ENCODE peak calls at places on chromosomes 13 and 19, in eight cellular contexts. One of them, this sample, is unnamed.

GRCh38 chr13:44052843-44053607 is 173.3 kb downstream of the LACC1 start:
- DNase-seq in breast epithelium: no peak
- DNase-seq in body of pancreas: peak
- DNase-seq in AG09309: peak
- DNase-seq in thoracic aorta: peak
- DNase-seq in CD4-positive, CD25-positive, alpha-beta regulatory T cell: no peak
- DNase-seq in GM23338: peak
- DNase-seq in upper lobe of right lung: peak
- DNase-seq in this sample: no peak

GRCh38 chr13:90605690-90606089 is 741.8 kb upstream of the MIR17HG start:
- DNase-seq in thoracic aorta: no peak
- DNase-seq in body of pancreas: no peak
- DNase-seq in CD4-positive, CD25-positive, alpha-beta regulatory T cell: no peak
- DNase-seq in breast epithelium: no peak
- DNase-seq in upper lobe of right lung: no peak
- DNase-seq in AG09309: no peak
- DNase-seq in GM23338: no peak
- DNase-seq in this sample: no peak

GRCh38 chr13:86383151-86383550 is 583.9 kb upstream of the SLITRK6 start:
- DNase-seq in breast epithelium: no peak
- DNase-seq in AG09309: no peak
- DNase-seq in thoracic aorta: no peak
- DNase-seq in GM23338: no peak
- DNase-seq in CD4-positive, CD25-positive, alpha-beta regulatory T cell: no peak
- DNase-seq in upper lobe of right lung: no peak
- DNase-seq in body of pancreas: no peak
- DNase-seq in this sample: no peak

GRCh38 chr19:44111910-44112463 is 1.2 kb upstream of the ZNF225 start:
- DNase-seq in thoracic aorta: no peak
- DNase-seq in GM23338: peak
- DNase-seq in CD4-positive, CD25-positive, alpha-beta regulatory T cell: no peak
- DNase-seq in upper lobe of right lung: no peak
- DNase-seq in breast epithelium: no peak
- DNase-seq in body of pancreas: peak
- DNase-seq in AG09309: peak
- DNase-seq in this sample: peak

GRCh38 chr13:51747438-51748434 is 56.2 kb downstream of the DHRS12 start:
- DNase-seq in GM23338: no peak
- DNase-seq in upper lobe of right lung: no peak
- DNase-seq in breast epithelium: no peak
- DNase-seq in body of pancreas: no peak
- DNase-seq in AG09309: no peak
- DNase-seq in thoracic aorta: no peak
- DNase-seq in CD4-positive, CD25-positive, alpha-beta regulatory T cell: no peak
- DNase-seq in this sample: no peak

GRCh38 chr13:93963266-93964131 is 516.0 kb downstream of the DCT start:
- DNase-seq in AG09309: peak
- DNase-seq in breast epithelium: no peak
- DNase-seq in thoracic aorta: no peak
- DNase-seq in body of pancreas: no peak
- DNase-seq in CD4-positive, CD25-positive, alpha-beta regulatory T cell: no peak
- DNase-seq in upper lobe of right lung: no peak
- DNase-seq in GM23338: no peak
- DNase-seq in this sample: no peak

GRCh38 chr13:78228211-78228610 is 309.6 kb upstream of the EDNRB start:
- DNase-seq in body of pancreas: no peak
- DNase-seq in upper lobe of right lung: no peak
- DNase-seq in CD4-positive, CD25-positive, alpha-beta regulatory T cell: no peak
- DNase-seq in AG09309: no peak
- DNase-seq in GM23338: no peak
- DNase-seq in breast epithelium: no peak
- DNase-seq in thoracic aorta: no peak
- DNase-seq in this sample: peak

GRCh38 chr13:35797244-35797643 is 320.8 kb upstream of the MAB21L1 start:
- DNase-seq in AG09309: no peak
- DNase-seq in body of pancreas: no peak
- DNase-seq in thoracic aorta: no peak
- DNase-seq in CD4-positive, CD25-positive, alpha-beta regulatory T cell: no peak
- DNase-seq in breast epithelium: no peak
- DNase-seq in GM23338: no peak
- DNase-seq in upper lobe of right lung: no peak
- DNase-seq in this sample: no peak

GRCh38 chr19:39969266-39969665 is 1.7 kb upstream of the PSMC4 start:
- DNase-seq in GM23338: no peak
- DNase-seq in upper lobe of right lung: no peak
- DNase-seq in CD4-positive, CD25-positive, alpha-beta regulatory T cell: no peak
- DNase-seq in AG09309: no peak
- DNase-seq in thoracic aorta: no peak
- DNase-seq in breast epithelium: no peak
- DNase-seq in body of pancreas: no peak
- DNase-seq in this sample: no peak

GRCh38 chr13:45773236-45773635 is 71.1 kb downstream of the CBY2 start:
- DNase-seq in CD4-positive, CD25-positive, alpha-beta regulatory T cell: no peak
- DNase-seq in breast epithelium: no peak
- DNase-seq in body of pancreas: no peak
- DNase-seq in GM23338: no peak
- DNase-seq in thoracic aorta: no peak
- DNase-seq in upper lobe of right lung: no peak
- DNase-seq in AG09309: no peak
- DNase-seq in this sample: peak

GRCh38 chr13:98345103-98345899 is 168.2 kb upstream of the RNF113B start:
- DNase-seq in body of pancreas: peak
- DNase-seq in thoracic aorta: no peak
- DNase-seq in breast epithelium: no peak
- DNase-seq in GM23338: no peak
- DNase-seq in upper lobe of right lung: no peak
- DNase-seq in AG09309: no peak
- DNase-seq in CD4-positive, CD25-positive, alpha-beta regulatory T cell: no peak
- DNase-seq in this sample: no peak

GRCh38 chr19:888615-889385 is 4.2 kb downstream of the MED16 start:
- DNase-seq in body of pancreas: no peak
- DNase-seq in upper lobe of right lung: no peak
- DNase-seq in GM23338: no peak
- DNase-seq in thoracic aorta: no peak
- DNase-seq in breast epithelium: no peak
- DNase-seq in AG09309: no peak
- DNase-seq in CD4-positive, CD25-positive, alpha-beta regulatory T cell: peak
- DNase-seq in this sample: no peak

GRCh38 chr13:23673354-23673753 is 103.1 kb downstream of the TNFRSF19 start:
- DNase-seq in breast epithelium: no peak
- DNase-seq in CD4-positive, CD25-positive, alpha-beta regulatory T cell: no peak
- DNase-seq in AG09309: peak
- DNase-seq in body of pancreas: peak
- DNase-seq in thoracic aorta: no peak
- DNase-seq in upper lobe of right lung: no peak
- DNase-seq in GM23338: no peak
- DNase-seq in this sample: peak

DNA sequence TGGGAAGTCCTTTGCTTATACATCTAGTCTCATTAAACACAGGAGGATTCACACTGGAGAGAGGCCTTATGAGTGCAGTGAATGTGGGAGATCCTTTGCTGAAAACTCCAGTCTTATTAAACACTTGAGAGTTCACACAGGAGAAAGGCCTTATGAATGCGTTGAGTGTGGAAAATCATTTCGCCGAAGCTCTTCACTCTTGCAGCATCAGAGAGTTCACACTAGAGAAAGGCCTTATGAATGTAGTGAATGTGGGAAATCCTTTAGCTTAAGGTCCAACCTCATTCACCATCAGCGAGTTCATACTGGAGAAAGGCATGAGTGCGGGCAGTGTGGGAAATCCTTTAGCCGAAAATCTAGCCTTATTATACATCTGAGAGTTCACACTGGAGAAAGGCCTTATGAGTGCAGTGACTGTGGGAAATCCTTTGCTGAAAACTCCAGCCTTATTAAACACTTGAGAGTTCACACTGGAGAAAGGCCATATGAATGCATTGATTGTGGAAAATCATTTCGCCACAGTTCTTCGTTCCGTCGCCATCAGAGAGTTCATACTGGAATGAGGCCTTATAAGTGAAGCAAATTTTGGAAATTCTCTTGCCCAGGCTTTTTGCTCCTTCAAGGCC is 9.9 kb downstream of the ZNF586 start:
- DNase-seq in body of pancreas: no peak
- DNase-seq in CD4-positive, CD25-positive, alpha-beta regulatory T cell: no peak
- DNase-seq in AG09309: no peak
- DNase-seq in breast epithelium: no peak
- DNase-seq in thoracic aorta: no peak
- DNase-seq in upper lobe of right lung: no peak
- DNase-seq in GM23338: no peak
- DNase-seq in this sample: no peak
- H3K4me3 ChIP-seq in body of pancreas: no peak
- H3K4me3 ChIP-seq in CD4-positive, CD25-positive, alpha-beta regulatory T cell: peak
- H3K4me3 ChIP-seq in AG09309: no peak
- H3K4me3 ChIP-seq in breast epithelium: no peak
- H3K4me3 ChIP-seq in thoracic aorta: no peak
- H3K4me3 ChIP-seq in upper lobe of right lung: no peak
- H3K4me3 ChIP-seq in GM23338: no peak
- H3K4me3 ChIP-seq in this sample: peak

GRCh38 chr19:5916201-5916708 is 2.2 kb downstream of the CAPS start:
- DNase-seq in upper lobe of right lung: no peak
- DNase-seq in GM23338: no peak
- DNase-seq in thoracic aorta: no peak
- DNase-seq in CD4-positive, CD25-positive, alpha-beta regulatory T cell: no peak
- DNase-seq in body of pancreas: no peak
- DNase-seq in breast epithelium: no peak
- DNase-seq in AG09309: no peak
- DNase-seq in this sample: peak

GRCh38 chr19:5914946-5915781 is 1.1 kb downstream of the CAPS start:
- DNase-seq in GM23338: no peak
- DNase-seq in thoracic aorta: no peak
- DNase-seq in CD4-positive, CD25-positive, alpha-beta regulatory T cell: no peak
- DNase-seq in AG09309: no peak
- DNase-seq in upper lobe of right lung: peak
- DNase-seq in body of pancreas: peak
- DNase-seq in breast epithelium: peak
- DNase-seq in this sample: no peak

GRCh38 chr19:5915782-5916165 is 1.7 kb downstream of the CAPS start:
- DNase-seq in GM23338: no peak
- DNase-seq in upper lobe of right lung: no peak
- DNase-seq in breast epithelium: no peak
- DNase-seq in body of pancreas: no peak
- DNase-seq in CD4-positive, CD25-positive, alpha-beta regulatory T cell: no peak
- DNase-seq in thoracic aorta: no peak
- DNase-seq in AG09309: no peak
- DNase-seq in this sample: peak

GRCh38 chr19:5914358-5914774 is 312 bp downstream of the CAPS start:
- DNase-seq in thoracic aorta: no peak
- DNase-seq in body of pancreas: no peak
- DNase-seq in breast epithelium: no peak
- DNase-seq in AG09309: no peak
- DNase-seq in CD4-positive, CD25-positive, alpha-beta regulatory T cell: no peak
- DNase-seq in GM23338: no peak
- DNase-seq in upper lobe of right lung: no peak
- DNase-seq in this sample: peak

DNA sequence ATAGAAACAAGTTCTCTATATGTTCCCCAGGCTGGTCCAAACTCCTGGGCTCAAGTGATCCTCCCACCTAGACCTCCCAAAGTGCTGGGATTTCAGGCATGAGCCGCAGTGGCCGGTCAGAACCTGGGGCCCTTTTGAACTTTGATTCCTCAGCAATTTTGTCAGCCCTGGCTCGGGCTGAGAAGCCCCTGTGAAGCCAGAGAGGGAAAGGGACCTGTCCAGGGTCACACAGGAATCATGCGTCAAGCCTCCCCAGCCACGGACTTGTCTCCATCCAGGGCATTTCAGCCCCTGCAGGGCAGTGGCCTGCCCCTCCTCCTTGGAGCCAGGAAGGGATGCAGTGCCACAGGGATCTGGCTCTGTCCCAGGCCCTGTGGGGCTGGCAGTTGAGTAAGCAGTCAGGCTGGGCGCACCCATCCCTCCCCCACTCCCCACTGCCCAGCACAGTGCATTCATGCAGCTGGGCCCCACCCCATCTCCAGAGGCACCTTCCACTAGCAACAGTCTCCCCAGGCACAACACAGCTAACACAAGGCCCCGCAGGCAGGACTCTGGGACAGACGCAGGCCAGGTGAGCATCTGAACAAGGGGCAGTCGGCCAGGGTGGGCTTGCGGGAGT is at the start of gene CAPS:
- DNase-seq in breast epithelium: peak
- DNase-seq in thoracic aorta: no peak
- DNase-seq in GM23338: no peak
- DNase-seq in upper lobe of right lung: peak
- DNase-seq in body of pancreas: peak
- DNase-seq in CD4-positive, CD25-positive, alpha-beta regulatory T cell: no peak
- DNase-seq in AG09309: peak
- DNase-seq in this sample: peak
- H3K4me3 ChIP-seq in breast epithelium: peak
- H3K4me3 ChIP-seq in thoracic aorta: no peak
- H3K4me3 ChIP-seq in GM23338: no peak
- H3K4me3 ChIP-seq in upper lobe of right lung: no peak
- H3K4me3 ChIP-seq in body of pancreas: no peak
- H3K4me3 ChIP-seq in CD4-positive, CD25-positive, alpha-beta regulatory T cell: no peak
- H3K4me3 ChIP-seq in AG09309: no peak
- H3K4me3 ChIP-seq in this sample: peak

DNA sequence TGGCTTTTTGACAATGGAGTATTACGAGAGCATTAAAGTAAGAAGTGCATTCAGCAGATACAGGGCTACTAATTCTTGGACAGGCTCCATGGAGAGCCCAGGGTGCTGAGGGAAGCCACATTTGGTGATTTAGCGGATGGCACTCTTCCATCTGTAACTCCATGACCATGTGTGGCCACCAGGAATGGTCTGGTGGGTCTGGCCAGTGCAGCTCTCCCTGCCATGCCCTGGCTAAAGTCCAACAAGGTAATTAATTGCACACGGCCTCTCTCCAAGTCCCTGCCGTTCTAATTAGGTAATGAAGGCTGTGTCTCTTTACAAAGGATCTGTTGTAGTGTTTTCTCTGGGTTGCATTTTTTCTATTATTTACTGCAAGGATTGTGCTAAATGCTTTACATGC is 4.3 kb upstream of the ZFR2 start:
- DNase-seq in upper lobe of right lung: no peak
- DNase-seq in thoracic aorta: no peak
- DNase-seq in CD4-positive, CD25-positive, alpha-beta regulatory T cell: no peak
- DNase-seq in AG09309: no peak
- DNase-seq in body of pancreas: no peak
- DNase-seq in breast epithelium: no peak
- DNase-seq in GM23338: no peak
- DNase-seq in this sample: peak
- H3K4me3 ChIP-seq in upper lobe of right lung: no peak
- H3K4me3 ChIP-seq in thoracic aorta: no peak
- H3K4me3 ChIP-seq in CD4-positive, CD25-positive, alpha-beta regulatory T cell: no peak
- H3K4me3 ChIP-seq in AG09309: no peak
- H3K4me3 ChIP-seq in body of pancreas: no peak
- H3K4me3 ChIP-seq in breast epithelium: no peak
- H3K4me3 ChIP-seq in GM23338: no peak
- H3K4me3 ChIP-seq in this sample: no peak

DNA sequence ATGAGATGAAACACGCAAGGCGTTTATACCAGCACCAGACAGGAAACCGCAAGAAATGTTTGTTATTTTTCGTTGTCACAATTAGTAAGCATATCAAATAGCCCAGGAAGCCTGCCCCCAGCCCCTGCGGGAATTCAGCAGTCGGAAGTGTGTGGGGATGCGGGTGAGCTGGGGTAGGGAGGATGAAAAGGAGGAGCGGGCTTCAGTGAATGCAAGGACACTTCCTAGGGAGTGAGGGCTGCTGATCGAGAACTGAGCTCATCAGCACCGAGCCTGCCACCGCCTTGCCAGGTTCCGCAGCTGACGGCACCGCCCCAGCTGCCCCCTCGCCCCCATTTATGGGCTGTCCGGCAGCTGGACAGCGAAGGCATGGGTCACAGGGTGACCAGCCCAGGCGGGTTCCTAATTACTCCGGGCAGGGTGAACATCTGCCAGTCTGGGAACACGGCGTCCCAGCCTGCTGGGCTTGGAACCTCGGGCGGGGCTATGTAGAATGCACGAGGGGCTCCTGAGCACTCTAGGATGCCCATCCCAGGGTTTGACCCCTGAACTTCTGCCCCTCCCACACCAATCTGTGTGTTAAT is 1.6 kb upstream of the BEST2 start:
- DNase-seq in GM23338: peak
- DNase-seq in body of pancreas: no peak
- DNase-seq in upper lobe of right lung: no peak
- DNase-seq in AG09309: no peak
- DNase-seq in breast epithelium: no peak
- DNase-seq in thoracic aorta: no peak
- DNase-seq in CD4-positive, CD25-positive, alpha-beta regulatory T cell: no peak
- DNase-seq in this sample: peak
- H3K4me3 ChIP-seq in GM23338: no peak
- H3K4me3 ChIP-seq in body of pancreas: no peak
- H3K4me3 ChIP-seq in upper lobe of right lung: no peak
- H3K4me3 ChIP-seq in AG09309: no peak
- H3K4me3 ChIP-seq in breast epithelium: no peak
- H3K4me3 ChIP-seq in thoracic aorta: no peak
- H3K4me3 ChIP-seq in CD4-positive, CD25-positive, alpha-beta regulatory T cell: no peak
- H3K4me3 ChIP-seq in this sample: peak

This sample was measured in osteoblast.